ENCODE peak calls at places on chromosome 7, in four cellular contexts. One of them, this sample, is unnamed.

GRCh38 chr7:140672382-140673062 is at the start of gene ADCK2:
- DNase-seq in psoas muscle: no peak
- DNase-seq in Panc1: no peak
- DNase-seq in left ventricle myocardium inferior: peak; percentile 64
- DNase-seq in this sample: no peak

GRCh38 chr7:19009936-19010280 is 107.5 kb downstream of the TWIST1 start:
- DNase-seq in Panc1: no peak
- DNase-seq in left ventricle myocardium inferior: no peak
- DNase-seq in psoas muscle: no peak
- DNase-seq in this sample: no peak

GRCh38 chr7:30427296-30428080 is 51.1 kb downstream of the NOD1 start:
- DNase-seq in Panc1: no peak
- DNase-seq in psoas muscle: no peak
- DNase-seq in left ventricle myocardium inferior: no peak
- DNase-seq in this sample: no peak

GRCh38 chr7:158366916-158367633 is 220.5 kb downstream of the PTPRN2 start:
- DNase-seq in Panc1: no peak
- DNase-seq in psoas muscle: no peak
- DNase-seq in left ventricle myocardium inferior: no peak
- DNase-seq in this sample: no peak

GRCh38 chr7:101549734-101550133 is 79.4 kb downstream of the MYL10 start:
- DNase-seq in left ventricle myocardium inferior: no peak
- DNase-seq in Panc1: no peak
- DNase-seq in psoas muscle: no peak
- DNase-seq in this sample: no peak

GRCh38 chr7:80218723-80219122 is 84.1 kb downstream of the GNAI1 start:
- DNase-seq in psoas muscle: no peak
- DNase-seq in Panc1: peak; percentile 58
- DNase-seq in left ventricle myocardium inferior: no peak
- DNase-seq in this sample: no peak

GRCh38 chr7:146956853-146957252 is 840.3 kb downstream of the CNTNAP2 start:
- DNase-seq in Panc1: peak; percentile 60
- DNase-seq in left ventricle myocardium inferior: no peak
- DNase-seq in psoas muscle: no peak
- DNase-seq in this sample: no peak

GRCh38 chr7:33193308-33193864 is 64.0 kb downstream of the BBS9 start:
- DNase-seq in Panc1: no peak
- DNase-seq in psoas muscle: no peak
- DNase-seq in left ventricle myocardium inferior: no peak
- DNase-seq in this sample: no peak

GRCh38 chr7:17101207-17101696 is 197.2 kb upstream of the AHR start:
- DNase-seq in psoas muscle: no peak
- DNase-seq in Panc1: no peak
- DNase-seq in left ventricle myocardium inferior: no peak
- DNase-seq in this sample: no peak

GRCh38 chr7:106795171-106795876 is 69.8 kb upstream of the PIK3CG start:
- DNase-seq in Panc1: no peak
- DNase-seq in psoas muscle: no peak
- DNase-seq in left ventricle myocardium inferior: no peak
- DNase-seq in this sample: no peak

GRCh38 chr7:108066486-108066885 is 63.5 kb upstream of the LAMB1 start:
- DNase-seq in psoas muscle: no peak
- DNase-seq in left ventricle myocardium inferior: no peak
- DNase-seq in Panc1: no peak
- DNase-seq in this sample: no peak

GRCh38 chr7:30835396-30835915 is 64.2 kb downstream of the MINDY4 start:
- DNase-seq in Panc1: no peak
- DNase-seq in psoas muscle: no peak
- DNase-seq in left ventricle myocardium inferior: no peak
- DNase-seq in this sample: no peak

GRCh38 chr7:106757846-106758245 is 96.9 kb upstream of the CCDC71L start:
- DNase-seq in psoas muscle: peak; percentile 57
- DNase-seq in Panc1: no peak
- DNase-seq in left ventricle myocardium inferior: peak; percentile 27
- DNase-seq in this sample: no peak

GRCh38 chr7:2288986-2289611 is 25.1 kb downstream of the SNX8 start:
- DNase-seq in left ventricle myocardium inferior: no peak
- DNase-seq in Panc1: no peak
- DNase-seq in psoas muscle: no peak
- DNase-seq in this sample: no peak

GRCh38 chr7:103379270-103379975 is 32.0 kb downstream of the PSMC2 start:
- DNase-seq in Panc1: no peak
- DNase-seq in psoas muscle: no peak
- DNase-seq in left ventricle myocardium inferior: no peak
- DNase-seq in this sample: no peak

GRCh38 chr7:105787071-105787470 is 89.3 kb downstream of the ATXN7L1 start:
- DNase-seq in Panc1: no peak
- DNase-seq in psoas muscle: no peak
- DNase-seq in left ventricle myocardium inferior: no peak
- DNase-seq in this sample: no peak

GRCh38 chr7:41006591-41006990 is 696.3 kb downstream of the INHBA start:
- DNase-seq in psoas muscle: no peak
- DNase-seq in left ventricle myocardium inferior: no peak
- DNase-seq in Panc1: no peak
- DNase-seq in this sample: no peak

GRCh38 chr7:28481131-28481926 is 69.0 kb downstream of the CREB5 start:
- DNase-seq in Panc1: no peak
- DNase-seq in psoas muscle: no peak
- DNase-seq in left ventricle myocardium inferior: no peak
- DNase-seq in this sample: peak; percentile 86

GRCh38 chr7:126686474-126686873 is 566.3 kb downstream of the GRM8 start:
- DNase-seq in left ventricle myocardium inferior: no peak
- DNase-seq in Panc1: no peak
- DNase-seq in psoas muscle: no peak
- DNase-seq in this sample: no peak

GRCh38 chr7:148535227-148535626 is 55.3 kb upstream of the C7orf33 start:
- DNase-seq in Panc1: no peak
- DNase-seq in left ventricle myocardium inferior: no peak
- DNase-seq in psoas muscle: no peak
- DNase-seq in this sample: no peak
- TF ChIP-seq CTCF in Panc1: no peak
- TF ChIP-seq CTCF in left ventricle myocardium inferior: no peak
- TF ChIP-seq CTCF in psoas muscle: no peak
- TF ChIP-seq CTCF in this sample: peak; percentile 38

GRCh38 chr7:97731736-97732370 is at the start of gene TAC1:
- DNase-seq in left ventricle myocardium inferior: no peak
- DNase-seq in Panc1: no peak
- DNase-seq in psoas muscle: no peak
- DNase-seq in this sample: no peak
- H3K4me3 ChIP-seq in left ventricle myocardium inferior: peak within 1 kb of the TSS; percentile 50
- H3K4me3 ChIP-seq in Panc1: peak within 1 kb of the TSS; percentile 34
- H3K4me3 ChIP-seq in psoas muscle: no peak within 1 kb of the TSS
- H3K4me3 ChIP-seq in this sample: no peak within 1 kb of the TSS

GRCh38 chr7:56030340-56030739 is 20.9 kb downstream of the PSPH start:
- DNase-seq in Panc1: no peak
- DNase-seq in psoas muscle: no peak
- DNase-seq in left ventricle myocardium inferior: no peak
- DNase-seq in this sample: no peak

GRCh38 chr7:56028942-56029630 is 22.2 kb downstream of the PSPH start:
- DNase-seq in Panc1: no peak
- DNase-seq in left ventricle myocardium inferior: no peak
- DNase-seq in psoas muscle: no peak
- DNase-seq in this sample: no peak

GRCh38 chr7:56033671-56034432 is 17.4 kb downstream of the PSPH start:
- DNase-seq in Panc1: peak; percentile 57
- DNase-seq in psoas muscle: peak; percentile 59
- DNase-seq in left ventricle myocardium inferior: peak; percentile 46
- DNase-seq in this sample: peak; percentile 55
- TF ChIP-seq CTCF in Panc1: no peak
- TF ChIP-seq CTCF in psoas muscle: peak; percentile 10
- TF ChIP-seq CTCF in left ventricle myocardium inferior: peak; percentile 49
- TF ChIP-seq CTCF in this sample: peak; percentile 34

DNA sequence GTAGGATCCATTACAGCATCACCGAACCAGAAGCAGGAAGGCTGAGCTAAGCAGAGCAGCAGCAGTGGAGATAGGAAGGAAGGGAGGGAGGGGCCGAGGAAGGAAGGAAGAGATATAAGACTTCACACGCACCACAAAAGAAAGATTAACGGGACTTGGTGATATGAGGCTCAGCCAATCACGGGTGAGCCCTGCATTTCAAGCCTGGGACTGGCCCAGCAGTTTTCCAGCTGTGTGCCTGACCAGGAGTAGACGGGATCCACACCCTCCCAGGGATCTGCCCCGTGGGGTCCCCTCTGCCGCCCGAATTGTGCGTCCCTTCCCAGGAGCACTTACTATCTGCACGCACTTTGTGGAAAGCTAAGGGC is 16.2 kb downstream of the ATG9B start:
- DNase-seq in psoas muscle: no peak
- DNase-seq in Panc1: no peak
- DNase-seq in left ventricle myocardium inferior: no peak
- DNase-seq in this sample: no peak
- H3K4me3 ChIP-seq in psoas muscle: no peak overlapping the region
- H3K4me3 ChIP-seq in Panc1: peak overlapping the region; percentile 41
- H3K4me3 ChIP-seq in left ventricle myocardium inferior: peak overlapping the region; percentile 47
- H3K4me3 ChIP-seq in this sample: no peak overlapping the region

DNA sequence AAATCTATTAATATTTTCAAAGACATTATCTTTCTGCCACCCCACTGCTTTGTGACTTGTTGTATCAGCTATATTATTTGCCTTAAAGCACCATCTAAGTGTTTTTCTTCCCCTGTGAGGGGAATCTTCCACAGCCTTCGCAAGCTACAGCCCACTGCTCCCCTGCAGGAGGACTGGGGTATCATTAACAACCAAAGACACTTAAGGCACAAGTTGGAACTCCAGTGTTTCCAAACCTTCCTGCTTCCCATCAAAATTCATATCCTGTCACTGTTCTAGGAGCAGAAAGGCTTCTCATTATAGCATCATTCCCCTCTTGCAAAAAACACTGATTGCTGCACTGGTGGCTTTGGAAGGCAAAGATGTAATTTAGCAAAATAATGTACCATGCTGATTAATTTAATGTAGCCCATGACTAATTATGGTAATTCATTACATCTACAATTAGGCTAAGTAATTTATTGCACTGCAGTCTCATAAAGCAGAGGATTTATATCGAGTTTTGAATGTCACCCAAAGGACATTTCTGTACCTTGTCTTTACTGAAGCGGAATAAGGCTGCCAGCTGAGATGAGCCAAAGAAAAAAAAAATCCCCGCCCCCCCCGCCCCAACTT is 207.1 kb downstream of the SKAP2 start:
- DNase-seq in left ventricle myocardium inferior: no peak
- DNase-seq in Panc1: no peak
- DNase-seq in psoas muscle: no peak
- DNase-seq in this sample: no peak
- TF ChIP-seq CTCF in left ventricle myocardium inferior: no peak
- TF ChIP-seq CTCF in Panc1: no peak
- TF ChIP-seq CTCF in psoas muscle: no peak
- TF ChIP-seq CTCF in this sample: no peak

GRCh38 chr7:83276250-83276649 is 113.6 kb upstream of the PCLO start:
- DNase-seq in left ventricle myocardium inferior: no peak
- DNase-seq in psoas muscle: no peak
- DNase-seq in Panc1: no peak
- DNase-seq in this sample: no peak
- H3K4me3 ChIP-seq in left ventricle myocardium inferior: no peak overlapping the region
- H3K4me3 ChIP-seq in psoas muscle: no peak overlapping the region
- H3K4me3 ChIP-seq in Panc1: no peak overlapping the region
- H3K4me3 ChIP-seq in this sample: no peak overlapping the region

DNA sequence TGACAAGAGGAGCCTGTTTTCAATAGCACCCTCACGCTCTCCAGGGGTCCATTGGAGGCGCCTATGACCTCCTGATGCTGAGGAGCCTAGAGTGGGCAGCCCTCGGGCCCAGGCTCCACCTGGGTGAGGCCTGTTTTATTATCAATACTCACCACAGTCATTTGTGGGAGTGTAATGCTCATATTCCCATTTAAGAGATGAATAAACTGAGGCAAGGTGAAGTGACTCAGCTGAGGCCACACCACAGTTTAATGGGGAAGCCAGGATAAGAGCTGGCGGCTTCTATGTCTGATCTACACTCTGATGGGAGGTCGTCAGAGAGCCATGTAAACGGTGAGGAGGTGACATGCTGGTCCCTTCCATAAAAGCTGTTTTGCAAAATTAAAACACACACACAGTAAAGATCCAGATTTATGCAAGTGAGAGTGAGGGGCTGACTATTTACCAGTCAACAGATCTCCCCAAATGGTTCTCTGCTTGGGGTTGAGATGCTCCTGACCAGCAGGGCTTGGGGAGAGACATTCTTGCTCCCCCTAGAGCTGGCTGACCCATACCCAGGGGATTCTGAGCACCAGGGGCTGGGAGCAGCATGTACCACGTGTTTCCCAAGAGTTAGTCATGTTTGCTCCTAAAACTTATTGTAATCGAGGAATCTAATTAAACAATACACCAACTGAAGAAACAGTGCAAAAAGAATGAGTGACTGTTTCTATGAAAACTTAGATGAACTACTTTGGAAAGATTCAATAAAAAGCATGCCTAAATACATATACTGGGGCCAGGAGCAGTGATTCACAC is 81.0 kb upstream of the INSIG1 start:
- DNase-seq in psoas muscle: no peak
- DNase-seq in Panc1: no peak
- DNase-seq in left ventricle myocardium inferior: no peak
- DNase-seq in this sample: no peak
- TF ChIP-seq CTCF in psoas muscle: no peak
- TF ChIP-seq CTCF in Panc1: no peak
- TF ChIP-seq CTCF in left ventricle myocardium inferior: no peak
- TF ChIP-seq CTCF in this sample: no peak

DNA sequence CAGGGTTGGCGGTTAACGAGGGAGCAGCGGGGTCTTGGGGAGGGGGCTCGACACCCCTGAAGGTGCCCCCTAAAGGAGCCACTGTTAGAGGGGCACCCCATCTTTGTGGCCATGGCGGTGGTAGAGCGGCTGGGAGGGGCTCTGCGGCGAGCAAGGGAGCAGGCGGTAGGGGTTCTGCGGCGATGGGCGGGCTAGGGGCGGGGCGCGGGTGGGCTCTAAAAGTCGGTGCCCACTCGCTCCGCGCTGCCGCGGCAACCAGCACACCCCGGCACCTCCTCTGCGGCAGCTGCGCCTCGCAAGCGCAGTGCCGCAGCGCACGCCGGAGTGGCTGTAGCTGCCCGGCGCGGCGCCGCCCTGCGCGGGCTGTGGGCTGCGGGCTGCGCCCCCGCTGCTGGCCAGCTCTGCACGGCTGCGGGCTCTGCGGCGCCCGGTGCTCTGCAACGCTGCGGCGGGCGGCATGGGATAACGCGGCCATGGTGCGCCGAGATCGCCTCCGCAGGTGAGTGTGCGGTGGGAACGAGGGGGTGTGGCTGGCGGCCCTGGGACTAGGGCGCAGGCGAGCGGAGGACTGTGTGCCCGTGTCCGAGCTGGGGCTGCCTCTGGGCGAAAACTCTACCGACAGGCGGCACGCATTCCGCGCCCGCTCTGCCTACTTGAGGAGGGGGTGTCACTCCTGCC is at the start of gene MEST:
- DNase-seq in left ventricle myocardium inferior: no peak
- DNase-seq in Panc1: no peak
- DNase-seq in psoas muscle: no peak
- DNase-seq in this sample: no peak
- H3K4me3 ChIP-seq in left ventricle myocardium inferior: peak within 1 kb of the TSS; percentile 63
- H3K4me3 ChIP-seq in Panc1: peak within 1 kb of the TSS; percentile 55
- H3K4me3 ChIP-seq in psoas muscle: peak within 1 kb of the TSS; percentile 61
- H3K4me3 ChIP-seq in this sample: peak within 1 kb of the TSS; percentile 26

This sample was measured in GM12864.